ENCODE peak calls at places on chromosomes 7 and 10, in six cellular contexts. One of them, this sample, is unnamed.

GRCh38 chr7:93941956-93942355 is 20.4 kb downstream of the GNG11 start:
- DNase-seq in activated B cell treated with CpG ODN at 0.5 μM for 24 hours: no peak
- DNase-seq in endothelial cell: no peak
- DNase-seq in psoas muscle: no peak
- DNase-seq in fibroblast of mammary gland: peak
- DNase-seq in GM12865: no peak
- DNase-seq in this sample: no peak

GRCh38 chr7:114931656-114932011 is 9.7 kb downstream of the MDFIC start:
- DNase-seq in activated B cell treated with CpG ODN at 0.5 μM for 24 hours: no peak
- DNase-seq in endothelial cell: no peak
- DNase-seq in psoas muscle: no peak
- DNase-seq in fibroblast of mammary gland: no peak
- DNase-seq in GM12865: peak
- DNase-seq in this sample: no peak

GRCh38 chr7:590731-591551 is 71.3 kb upstream of the PDGFA start:
- DNase-seq in activated B cell treated with CpG ODN at 0.5 μM for 24 hours: no peak
- DNase-seq in endothelial cell: no peak
- DNase-seq in psoas muscle: peak
- DNase-seq in fibroblast of mammary gland: no peak
- DNase-seq in GM12865: no peak
- DNase-seq in this sample: no peak

GRCh38 chr7:44163591-44163990 is 22.5 kb upstream of the MYL7 start:
- DNase-seq in activated B cell treated with CpG ODN at 0.5 μM for 24 hours: no peak
- DNase-seq in endothelial cell: no peak
- DNase-seq in psoas muscle: no peak
- DNase-seq in fibroblast of mammary gland: peak
- DNase-seq in GM12865: no peak
- DNase-seq in this sample: peak

GRCh38 chr7:80095545-80095944 is 39.1 kb upstream of the GNAI1 start:
- DNase-seq in activated B cell treated with CpG ODN at 0.5 μM for 24 hours: no peak
- DNase-seq in endothelial cell: no peak
- DNase-seq in psoas muscle: no peak
- DNase-seq in fibroblast of mammary gland: peak
- DNase-seq in GM12865: no peak
- DNase-seq in this sample: peak

GRCh38 chr10:47160967-47161366 is 139.0 kb upstream of the GDF10 start:
- DNase-seq in activated B cell treated with CpG ODN at 0.5 μM for 24 hours: no peak
- DNase-seq in endothelial cell: no peak
- DNase-seq in psoas muscle: no peak
- DNase-seq in fibroblast of mammary gland: no peak
- DNase-seq in GM12865: no peak
- DNase-seq in this sample: no peak

GRCh38 chr10:70832852-70833542 is 17.2 kb downstream of the SGPL1 start:
- DNase-seq in activated B cell treated with CpG ODN at 0.5 μM for 24 hours: no peak
- DNase-seq in endothelial cell: no peak
- DNase-seq in psoas muscle: no peak
- DNase-seq in fibroblast of mammary gland: peak
- DNase-seq in GM12865: peak
- DNase-seq in this sample: peak

GRCh38 chr10:110226555-110226925 is 19.1 kb downstream of the MXI1 start:
- DNase-seq in activated B cell treated with CpG ODN at 0.5 μM for 24 hours: peak
- DNase-seq in endothelial cell: peak
- DNase-seq in psoas muscle: peak
- DNase-seq in fibroblast of mammary gland: peak
- DNase-seq in GM12865: peak
- DNase-seq in this sample: peak

GRCh38 chr7:27605689-27606269 is 56.9 kb downstream of the HIBADH start:
- DNase-seq in activated B cell treated with CpG ODN at 0.5 μM for 24 hours: no peak
- DNase-seq in endothelial cell: peak
- DNase-seq in psoas muscle: no peak
- DNase-seq in fibroblast of mammary gland: peak
- DNase-seq in GM12865: peak
- DNase-seq in this sample: peak

GRCh38 chr10:18113881-18114280 is 26.3 kb upstream of the CACNB2 start:
- DNase-seq in activated B cell treated with CpG ODN at 0.5 μM for 24 hours: no peak
- DNase-seq in endothelial cell: no peak
- DNase-seq in psoas muscle: no peak
- DNase-seq in fibroblast of mammary gland: peak
- DNase-seq in GM12865: no peak
- DNase-seq in this sample: no peak

GRCh38 chr10:129387258-129387525 is 79.8 kb upstream of the MGMT start:
- DNase-seq in activated B cell treated with CpG ODN at 0.5 μM for 24 hours: no peak
- DNase-seq in endothelial cell: no peak
- DNase-seq in psoas muscle: no peak
- DNase-seq in fibroblast of mammary gland: no peak
- DNase-seq in GM12865: no peak
- DNase-seq in this sample: no peak

GRCh38 chr7:98870071-98870651 is 347 bp upstream of the TMEM130 start:
- DNase-seq in activated B cell treated with CpG ODN at 0.5 μM for 24 hours: peak
- DNase-seq in endothelial cell: no peak
- DNase-seq in psoas muscle: peak
- DNase-seq in fibroblast of mammary gland: peak
- DNase-seq in GM12865: peak
- DNase-seq in this sample: peak

GRCh38 chr7:2510909-2511768 is 8.4 kb upstream of the LFNG start:
- DNase-seq in activated B cell treated with CpG ODN at 0.5 μM for 24 hours: peak
- DNase-seq in endothelial cell: peak
- DNase-seq in psoas muscle: peak
- DNase-seq in fibroblast of mammary gland: no peak
- DNase-seq in GM12865: peak
- DNase-seq in this sample: no peak

GRCh38 chr10:6399241-6399701 is 180.8 kb downstream of the PRKCQ start:
- DNase-seq in activated B cell treated with CpG ODN at 0.5 μM for 24 hours: no peak
- DNase-seq in endothelial cell: no peak
- DNase-seq in psoas muscle: no peak
- DNase-seq in fibroblast of mammary gland: no peak
- DNase-seq in GM12865: no peak
- DNase-seq in this sample: peak

GRCh38 chr10:5526691-5527331 is 2.0 kb downstream of the CALML3 start:
- DNase-seq in activated B cell treated with CpG ODN at 0.5 μM for 24 hours: no peak
- DNase-seq in endothelial cell: no peak
- DNase-seq in psoas muscle: peak
- DNase-seq in fibroblast of mammary gland: no peak
- DNase-seq in GM12865: no peak
- DNase-seq in this sample: no peak

GRCh38 chr7:100122568-100122967 is 3.1 kb downstream of the CNPY4 start:
- DNase-seq in activated B cell treated with CpG ODN at 0.5 μM for 24 hours: no peak
- DNase-seq in endothelial cell: no peak
- DNase-seq in psoas muscle: no peak
- DNase-seq in fibroblast of mammary gland: no peak
- DNase-seq in GM12865: no peak
- DNase-seq in this sample: no peak

GRCh38 chr7:36280840-36281812 is 108.5 kb upstream of the ANLN start:
- DNase-seq in activated B cell treated with CpG ODN at 0.5 μM for 24 hours: no peak
- DNase-seq in endothelial cell: no peak
- DNase-seq in psoas muscle: peak
- DNase-seq in fibroblast of mammary gland: peak
- DNase-seq in GM12865: peak
- DNase-seq in this sample: peak

GRCh38 chr10:97583476-97583875 is 713 bp upstream of the HOGA1 start:
- DNase-seq in activated B cell treated with CpG ODN at 0.5 μM for 24 hours: no peak
- DNase-seq in endothelial cell: no peak
- DNase-seq in psoas muscle: peak
- DNase-seq in fibroblast of mammary gland: no peak
- DNase-seq in GM12865: no peak
- DNase-seq in this sample: no peak

GRCh38 chr10:21194510-21194993 is 297.4 kb upstream of the NEBL start:
- DNase-seq in activated B cell treated with CpG ODN at 0.5 μM for 24 hours: no peak
- DNase-seq in endothelial cell: no peak
- DNase-seq in psoas muscle: no peak
- DNase-seq in fibroblast of mammary gland: peak
- DNase-seq in GM12865: peak
- DNase-seq in this sample: peak

GRCh38 chr10:34711500-34711899 is 103.6 kb downstream of the PARD3 start:
- DNase-seq in activated B cell treated with CpG ODN at 0.5 μM for 24 hours: no peak
- DNase-seq in endothelial cell: no peak
- DNase-seq in psoas muscle: no peak
- DNase-seq in fibroblast of mammary gland: no peak
- DNase-seq in GM12865: no peak
- DNase-seq in this sample: peak

GRCh38 chr7:129610709-129611245 is 743 bp upstream of the NRF1 start:
- DNase-seq in activated B cell treated with CpG ODN at 0.5 μM for 24 hours: no peak
- DNase-seq in endothelial cell: no peak
- DNase-seq in psoas muscle: no peak
- DNase-seq in fibroblast of mammary gland: no peak
- DNase-seq in GM12865: peak
- DNase-seq in this sample: peak

GRCh38 chr7:142685877-142686508 is 63.3 kb upstream of the PRSS1 start:
- DNase-seq in activated B cell treated with CpG ODN at 0.5 μM for 24 hours: no peak
- DNase-seq in endothelial cell: no peak
- DNase-seq in psoas muscle: no peak
- DNase-seq in fibroblast of mammary gland: no peak
- DNase-seq in GM12865: no peak
- DNase-seq in this sample: no peak

GRCh38 chr10:121310151-121310711 is 288.0 kb downstream of the FGFR2 start:
- DNase-seq in activated B cell treated with CpG ODN at 0.5 μM for 24 hours: no peak
- DNase-seq in endothelial cell: no peak
- DNase-seq in psoas muscle: no peak
- DNase-seq in fibroblast of mammary gland: no peak
- DNase-seq in GM12865: no peak
- DNase-seq in this sample: no peak

DNA sequence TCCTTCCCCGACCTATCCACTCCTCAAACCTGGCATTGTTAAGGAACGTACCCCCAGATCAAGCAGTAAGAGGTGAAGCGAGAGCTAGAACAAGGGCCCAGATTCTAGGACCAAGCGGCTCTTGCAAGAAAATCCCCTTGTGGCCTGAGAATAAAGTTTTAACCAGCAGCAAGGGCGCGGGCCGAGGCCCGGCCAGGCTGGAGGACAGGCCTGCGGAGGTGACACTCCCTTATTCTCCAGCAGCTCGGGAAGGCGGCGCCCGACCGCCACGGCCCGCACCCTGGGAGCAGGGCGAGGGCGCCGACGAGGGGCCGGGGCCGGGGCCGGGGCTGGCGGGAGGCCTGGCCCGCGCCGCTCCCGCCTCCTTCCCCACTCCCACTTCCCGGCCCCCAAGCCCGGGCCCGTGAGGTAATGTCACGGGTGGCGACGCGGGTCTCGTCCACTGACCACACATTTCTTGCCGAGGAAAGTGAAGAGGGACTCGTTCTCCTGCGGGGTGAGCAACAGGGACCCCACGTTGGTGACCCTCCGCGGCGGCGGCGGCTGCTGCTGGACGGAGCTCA is 551 bp downstream of the WASL start:
- DNase-seq in activated B cell treated with CpG ODN at 0.5 μM for 24 hours: no peak
- DNase-seq in endothelial cell: peak
- DNase-seq in psoas muscle: peak
- DNase-seq in fibroblast of mammary gland: peak
- DNase-seq in GM12865: peak
- DNase-seq in this sample: peak
- TF ChIP-seq CTCF in activated B cell treated with CpG ODN at 0.5 μM for 24 hours: no peak
- TF ChIP-seq CTCF in endothelial cell: no peak
- TF ChIP-seq CTCF in psoas muscle: no peak
- TF ChIP-seq CTCF in fibroblast of mammary gland: no peak
- TF ChIP-seq CTCF in GM12865: no peak
- TF ChIP-seq CTCF in this sample: no peak

GRCh38 chr10:106086391-106086790 is 1078.1 kb downstream of the SORCS1 start:
- DNase-seq in activated B cell treated with CpG ODN at 0.5 μM for 24 hours: no peak
- DNase-seq in endothelial cell: no peak
- DNase-seq in psoas muscle: no peak
- DNase-seq in fibroblast of mammary gland: no peak
- DNase-seq in GM12865: no peak
- DNase-seq in this sample: no peak
- TF ChIP-seq CTCF in activated B cell treated with CpG ODN at 0.5 μM for 24 hours: no peak
- TF ChIP-seq CTCF in endothelial cell: no peak
- TF ChIP-seq CTCF in psoas muscle: no peak
- TF ChIP-seq CTCF in fibroblast of mammary gland: no peak
- TF ChIP-seq CTCF in GM12865: no peak
- TF ChIP-seq CTCF in this sample: no peak

GRCh38 chr10:102669206-102670064 is 25.2 kb downstream of the TRIM8 start:
- DNase-seq in activated B cell treated with CpG ODN at 0.5 μM for 24 hours: no peak
- DNase-seq in endothelial cell: no peak
- DNase-seq in psoas muscle: peak
- DNase-seq in fibroblast of mammary gland: peak
- DNase-seq in GM12865: no peak
- DNase-seq in this sample: peak
- TF ChIP-seq CTCF in activated B cell treated with CpG ODN at 0.5 μM for 24 hours: no peak
- TF ChIP-seq CTCF in endothelial cell: peak
- TF ChIP-seq CTCF in psoas muscle: peak
- TF ChIP-seq CTCF in fibroblast of mammary gland: peak
- TF ChIP-seq CTCF in GM12865: peak
- TF ChIP-seq CTCF in this sample: peak

DNA sequence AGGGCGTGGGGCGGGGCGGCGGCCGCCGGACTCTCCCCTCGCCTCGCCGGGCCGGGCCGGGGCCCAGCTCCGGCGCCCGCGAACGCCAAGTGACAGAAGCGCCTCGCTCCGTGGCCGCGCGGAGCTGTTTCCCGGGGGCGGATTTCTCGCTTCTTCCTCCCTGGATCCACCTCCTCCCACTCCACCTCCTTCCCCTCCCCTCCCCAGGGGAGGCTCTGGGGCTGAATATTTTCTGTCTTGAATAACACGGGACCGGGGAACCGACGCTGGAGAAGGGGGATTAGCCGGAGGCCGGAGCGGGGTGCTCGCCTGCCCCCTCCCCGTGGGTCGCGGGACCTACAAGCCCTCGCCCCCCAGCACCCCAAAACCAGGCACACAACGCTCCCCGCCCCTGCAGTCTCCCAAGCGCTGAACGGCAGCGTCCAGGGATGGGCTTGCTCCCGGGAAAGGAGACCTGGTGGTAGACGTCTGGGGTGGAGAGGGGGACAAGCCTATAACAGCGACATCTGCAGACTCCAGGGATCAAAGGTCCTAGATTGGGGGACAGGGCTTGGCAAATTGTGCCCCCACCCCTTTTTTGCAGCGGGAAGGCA is at the start of gene ARHGAP21:
- DNase-seq in activated B cell treated with CpG ODN at 0.5 μM for 24 hours: peak
- DNase-seq in endothelial cell: peak
- DNase-seq in psoas muscle: peak
- DNase-seq in fibroblast of mammary gland: peak
- DNase-seq in GM12865: peak
- DNase-seq in this sample: peak
- TF ChIP-seq CTCF in activated B cell treated with CpG ODN at 0.5 μM for 24 hours: no peak
- TF ChIP-seq CTCF in endothelial cell: no peak
- TF ChIP-seq CTCF in psoas muscle: no peak
- TF ChIP-seq CTCF in fibroblast of mammary gland: no peak
- TF ChIP-seq CTCF in GM12865: no peak
- TF ChIP-seq CTCF in this sample: no peak

This sample was measured in MCF 10A.